ENCODE peak calls at places on chromosome 17, in ten cellular contexts. S is fibroblast of lung; D is fibroblast of mammary gland; B is T-helper 1 cell; V is stimulated activated CD8-positive, alpha-beta memory T cell treated with anti-CD3 and anti-CD28 coated beads, Interleukin-7, amount 100 ng/mL, for 24 hours; A is Ammon's horn; R is A172; F is adrenal gland; L is NCI-H1105; I is thyroid gland. N is an unnamed sample.
A peak's percentile ranks its signal among the peaks of the same experiment; 100 is the strongest.

GRCh38 chr17:57986841-57987581 is 1.0 kb downstream of the VEZF1 start:
- DNase-seq in S (peak; percentile 72), D (peak; percentile 82), B (peak; percentile 15), V (no peak), A (peak; percentile 35), R (peak; percentile 54), F (peak; percentile 64), L (no peak), I (peak; percentile 55), N (no peak)

GRCh38 chr17:78940708-78941107 is 15.5 kb upstream of the TIMP2 start:
- DNase-seq in S (no peak), D (no peak), B (no peak), V (no peak), A (no peak), R (peak; percentile 88), F (no peak), L (no peak), I (no peak), N (no peak)

GRCh38 chr17:7856081-7856791 is 1.1 kb downstream of the NAA38 start:
- DNase-seq in S (peak; percentile 40), D (peak; percentile 57), B (peak; percentile 49), V (no peak), A (no peak), R (no peak), F (peak; percentile 77), L (peak; percentile 59), I (no peak), N (peak; percentile 56)

GRCh38 chr17:17355426-17355825 is 52.3 kb downstream of the NT5M start:
- DNase-seq in S (no peak), D (no peak), B (no peak), V (no peak), A (no peak), R (no peak), F (no peak), L (no peak), I (no peak), N (no peak)

GRCh38 chr17:301681-302299 is 50.8 kb downstream of the RPH3AL start:
- DNase-seq in S (no peak), D (no peak), B (no peak), V (no peak), A (no peak), R (no peak), F (no peak), L (no peak), I (no peak), N (no peak)

GRCh38 chr17:66089764-66090163 is 102.2 kb downstream of the CEP112 start:
- DNase-seq in S (no peak), D (no peak), B (no peak), V (no peak), A (no peak), R (no peak), F (no peak), L (no peak), I (no peak), N (no peak)

GRCh38 chr17:40314557-40314953 is 5.6 kb downstream of the RARA start:
- DNase-seq in S (peak; percentile 79), D (peak; percentile 89), B (peak; percentile 93), V (peak; percentile 63), A (peak; percentile 54), R (peak; percentile 99), F (peak; percentile 100), L (peak; percentile 85), I (peak; percentile 99), N (peak; percentile 98)

GRCh38 chr17:45103269-45103795 is 29.0 kb downstream of the PLCD3 start:
- DNase-seq in S (no peak), D (no peak), B (no peak), V (no peak), A (no peak), R (no peak), F (no peak), L (no peak), I (no peak), N (no peak)

N was measured in LoVo.